ENCODE peak calls at places on chromosomes 13 and 19, in ten cellular contexts. U is NCI-H187 treated with DMSO at 0.1 percent for 48 hours; H is mucosa of gallbladder; M is activated CD4-positive, alpha-beta T cell treated with anti-CD3 and anti-CD28 coated beads, Interleukin-2, amount 50 U/mL, for 48 hours; F is frontal cortex; Q is AG10803; Z is stimulated activated CD4-positive, alpha-beta T cell treated with anti-CD3 and anti-CD28 coated beads, Interleukin-15, amount 100 ng/mL, for 24 hours; G is stimulated activated CD8-positive, alpha-beta memory T cell treated with anti-CD3 and anti-CD28 coated beads, Interleukin-4, amount 100 ng/mL, for 4 hours; W is hepatic stellate cell; A is GM04504. B is an unnamed sample.

GRCh38 chr13:93861818-93862217 is 617.7 kb downstream of the DCT start:
- DNase-seq in U (no peak), H (no peak), M (no peak), F (no peak), Q (peak), Z (no peak), G (no peak), W (peak), A (no peak), B (no peak)

GRCh38 chr13:23599083-23599925 is 29.1 kb downstream of the TNFRSF19 start:
- DNase-seq in U (no peak), H (no peak), M (no peak), F (no peak), Q (no peak), Z (no peak), G (no peak), W (no peak), A (no peak), B (no peak)

GRCh38 chr19:35059799-35060091 is 18.2 kb downstream of the HPN start:
- DNase-seq in U (no peak), H (no peak), M (no peak), F (no peak), Q (no peak), Z (no peak), G (no peak), W (no peak), A (no peak), B (no peak)

GRCh38 chr19:4108767-4109625 is 14.9 kb downstream of the MAP2K2 start:
- DNase-seq in U (no peak), H (no peak), M (peak), F (no peak), Q (no peak), Z (peak), G (peak), W (no peak), A (no peak), B (peak)

GRCh38 chr19:34534206-34534605 is 52.6 kb downstream of the WTIP start:
- DNase-seq in U (no peak), H (no peak), M (no peak), F (no peak), Q (no peak), Z (no peak), G (no peak), W (no peak), A (no peak), B (no peak)

GRCh38 chr13:91144054-91144453 is 203.4 kb upstream of the MIR17HG start:
- DNase-seq in U (no peak), H (no peak), M (no peak), F (no peak), Q (no peak), Z (no peak), G (no peak), W (no peak), A (no peak), B (no peak)

GRCh38 chr13:71865858-71866172 is 1.2 kb downstream of the DACH1 start:
- DNase-seq in U (no peak), H (no peak), M (no peak), F (peak), Q (no peak), Z (peak), G (no peak), W (peak), A (no peak), B (no peak)

GRCh38 chr13:46636451-46636850 is 83.5 kb downstream of the LRCH1 start:
- DNase-seq in U (no peak), H (no peak), M (no peak), F (no peak), Q (no peak), Z (no peak), G (no peak), W (no peak), A (no peak), B (no peak)

GRCh38 chr13:47397739-47398138 is 500.9 kb upstream of the HTR2A start:
- DNase-seq in U (no peak), H (no peak), M (no peak), F (no peak), Q (no peak), Z (no peak), G (no peak), W (no peak), A (no peak), B (no peak)

GRCh38 chr19:18718846-18719458 is 35.5 kb downstream of the CRTC1 start:
- DNase-seq in U (no peak), H (no peak), M (no peak), F (no peak), Q (no peak), Z (no peak), G (no peak), W (no peak), A (no peak), B (no peak)

GRCh38 chr19:50003810-50004419 is 21.3 kb downstream of the VRK3 start:
- DNase-seq in U (no peak), H (no peak), M (peak), F (no peak), Q (peak), Z (peak), G (no peak), W (peak), A (peak), B (peak)